ENCODE peak calls at places on chromosomes 7 and 10, in six cellular contexts. J, U, W, O, V and N are unnamed samples.

GRCh38 chr10:78892383-78893191 is 176.2 kb upstream of the ZMIZ1 start:
- DNase-seq in J (no peak), U (no peak), W (no peak), O (peak; percentile 24), V (no peak), N (no peak)

GRCh38 chr7:33982425-33982786 is 77.1 kb downstream of the BMPER start:
- DNase-seq in J (peak; percentile 68), U (no peak), W (peak; percentile 14), O (no peak), V (peak; percentile 18), N (no peak)

GRCh38 chr7:107850221-107850620 is 40.8 kb upstream of the DLD start:
- DNase-seq in J (no peak), U (no peak), W (no peak), O (no peak), V (no peak), N (no peak)

GRCh38 chr7:155867280-155867679 is 55.0 kb upstream of the SHH start:
- DNase-seq in J (no peak), U (no peak), W (no peak), O (no peak), V (no peak), N (no peak)

GRCh38 chr7:44587843-44588711 is 6.0 kb upstream of the TMED4 start:
- DNase-seq in J (peak; percentile 29), U (peak; percentile 73), W (no peak), O (peak; percentile 56), V (peak; percentile 17), N (peak; percentile 56)

GRCh38 chr7:77467453-77467852 is 51.3 kb upstream of the GSAP start:
- DNase-seq in J (no peak), U (no peak), W (no peak), O (no peak), V (no peak), N (no peak)

GRCh38 chr7:71348751-71349415 is 216.9 kb downstream of the GALNT17 start:
- DNase-seq in J (peak; percentile 28), U (no peak), W (no peak), O (no peak), V (no peak), N (no peak)

GRCh38 chr7:116111429-116111828 is 80.9 kb upstream of the TFEC start:
- DNase-seq in J (no peak), U (no peak), W (no peak), O (no peak), V (no peak), N (no peak)

GRCh38 chr7:158568974-158569857 is 18.4 kb downstream of the PTPRN2 start:
- DNase-seq in J (peak; percentile 50), U (no peak), W (no peak), O (no peak), V (no peak), N (no peak)